ENCODE peak calls at places on chromosomes 16 and 17, in four cellular contexts. One of them, this sample, is unnamed.

GRCh38 chr17:51461578-51462004 is 201.2 kb downstream of the UTP18 start:
- DNase-seq in uterus: no peak
- DNase-seq in spleen: no peak
- DNase-seq in testis: peak; percentile 79
- DNase-seq in this sample: no peak

GRCh38 chr16:2242598-2242997 is 6.4 kb downstream of the DNASE1L2 start:
- DNase-seq in uterus: no peak
- DNase-seq in testis: no peak
- DNase-seq in spleen: no peak
- DNase-seq in this sample: no peak

GRCh38 chr17:39757931-39758873 is 20.5 kb downstream of the GRB7 start:
- DNase-seq in spleen: no peak
- DNase-seq in uterus: no peak
- DNase-seq in testis: no peak
- DNase-seq in this sample: peak; percentile 66

GRCh38 chr16:10957771-10958486 is 13.6 kb downstream of the CLEC16A start:
- DNase-seq in testis: no peak
- DNase-seq in spleen: no peak
- DNase-seq in uterus: no peak
- DNase-seq in this sample: no peak

GRCh38 chr17:1783834-1784611 is 22.2 kb downstream of the SERPINF1 start:
- DNase-seq in testis: peak; percentile 91
- DNase-seq in uterus: peak; percentile 97
- DNase-seq in spleen: peak; percentile 87
- DNase-seq in this sample: peak; percentile 95

GRCh38 chr17:61597606-61598005 is 6.6 kb upstream of the NACA2 start:
- DNase-seq in testis: no peak
- DNase-seq in spleen: no peak
- DNase-seq in uterus: no peak
- DNase-seq in this sample: no peak

GRCh38 chr16:27787661-27788060 is 237.7 kb downstream of the KATNIP start:
- DNase-seq in spleen: no peak
- DNase-seq in testis: no peak
- DNase-seq in uterus: no peak
- DNase-seq in this sample: no peak

GRCh38 chr17:57236686-57237299 is 19.5 kb upstream of the MSI2 start:
- DNase-seq in testis: no peak
- DNase-seq in spleen: no peak
- DNase-seq in uterus: no peak
- DNase-seq in this sample: no peak

GRCh38 chr16:1687427-1688316 is 9.6 kb downstream of the JPT2 start:
- DNase-seq in spleen: peak; percentile 16
- DNase-seq in uterus: no peak
- DNase-seq in testis: no peak
- DNase-seq in this sample: no peak

GRCh38 chr17:29238133-29238850 is 8.4 kb upstream of the CRYBA1 start:
- DNase-seq in spleen: no peak
- DNase-seq in testis: no peak
- DNase-seq in uterus: no peak
- DNase-seq in this sample: no peak

GRCh38 chr16:8859913-8860881 is 8.6 kb downstream of the CARHSP1 start:
- DNase-seq in spleen: peak; percentile 66
- DNase-seq in testis: peak; percentile 70
- DNase-seq in uterus: peak; percentile 82
- DNase-seq in this sample: peak; percentile 84

GRCh38 chr17:44997733-44998520 is 29.8 kb upstream of the C1QL1 start:
- DNase-seq in uterus: no peak
- DNase-seq in testis: no peak
- DNase-seq in spleen: no peak
- DNase-seq in this sample: no peak

GRCh38 chr17:17435323-17435722 is 41.5 kb upstream of the MED9 start:
- DNase-seq in uterus: no peak
- DNase-seq in testis: no peak
- DNase-seq in spleen: no peak
- DNase-seq in this sample: no peak

GRCh38 chr17:48618366-48618896 is 3.3 kb upstream of the HOXB8 start:
- DNase-seq in uterus: peak; percentile 82
- DNase-seq in spleen: peak; percentile 96
- DNase-seq in testis: peak; percentile 92
- DNase-seq in this sample: peak; percentile 87

GRCh38 chr16:48617711-48618148 is 7.8 kb upstream of the N4BP1 start:
- DNase-seq in uterus: peak; percentile 28
- DNase-seq in testis: peak; percentile 79
- DNase-seq in spleen: no peak
- DNase-seq in this sample: no peak

GRCh38 chr17:61175298-61176142 is 224.1 kb upstream of the TBX2 start:
- DNase-seq in spleen: no peak
- DNase-seq in testis: no peak
- DNase-seq in uterus: no peak
- DNase-seq in this sample: no peak

GRCh38 chr17:47801176-47801765 is 20.3 kb downstream of the OSBPL7 start:
- DNase-seq in spleen: no peak
- DNase-seq in testis: no peak
- DNase-seq in uterus: no peak
- DNase-seq in this sample: peak; percentile 56

GRCh38 chr16:86510465-86511261 is at the start of gene FOXF1:
- DNase-seq in testis: no peak
- DNase-seq in spleen: no peak
- DNase-seq in uterus: no peak
- DNase-seq in this sample: no peak

GRCh38 chr16:76946879-76947278 is 244.1 kb upstream of the MON1B start:
- DNase-seq in testis: peak; percentile 17
- DNase-seq in uterus: no peak
- DNase-seq in spleen: no peak
- DNase-seq in this sample: no peak

GRCh38 chr16:66660422-66661209 is 35.9 kb downstream of the CMTM4 start:
- DNase-seq in spleen: peak; percentile 76
- DNase-seq in uterus: peak; percentile 67
- DNase-seq in testis: peak; percentile 82
- DNase-seq in this sample: no peak

GRCh38 chr16:56332464-56333079 is 92.8 kb downstream of the AMFR start:
- DNase-seq in testis: peak; percentile 90
- DNase-seq in spleen: no peak
- DNase-seq in uterus: peak; percentile 49
- DNase-seq in this sample: no peak

GRCh38 chr17:59353106-59353854 is 21.8 kb downstream of the YPEL2 start:
- DNase-seq in testis: no peak
- DNase-seq in spleen: no peak
- DNase-seq in uterus: no peak
- DNase-seq in this sample: no peak

GRCh38 chr17:44781553-44782348 is 23.0 kb downstream of the ADAM11 start:
- DNase-seq in spleen: peak; percentile 59
- DNase-seq in testis: peak; percentile 46
- DNase-seq in uterus: peak; percentile 62
- DNase-seq in this sample: peak; percentile 75

GRCh38 chr17:52158450-52159042 is at the start of gene CA10:
- DNase-seq in uterus: no peak
- DNase-seq in testis: no peak
- DNase-seq in spleen: no peak
- DNase-seq in this sample: no peak

GRCh38 chr17:61538480-61538879 is 52.5 kb downstream of the NACA2 start:
- DNase-seq in uterus: no peak
- DNase-seq in spleen: no peak
- DNase-seq in testis: no peak
- DNase-seq in this sample: no peak

GRCh38 chr16:88533381-88533831 is 36.8 kb upstream of the ZC3H18 start:
- DNase-seq in uterus: no peak
- DNase-seq in testis: no peak
- DNase-seq in spleen: no peak
- DNase-seq in this sample: no peak

GRCh38 chr17:82548681-82549303 is 29.3 kb downstream of the FOXK2 start:
- DNase-seq in testis: peak; percentile 56
- DNase-seq in uterus: peak; percentile 69
- DNase-seq in spleen: no peak
- DNase-seq in this sample: no peak

GRCh38 chr16:57479043-57479421 is 7.3 kb downstream of the DOK4 start:
- DNase-seq in uterus: no peak
- DNase-seq in spleen: peak; percentile 78
- DNase-seq in testis: no peak
- DNase-seq in this sample: no peak

GRCh38 chr17:58666858-58667267 is 25.0 kb downstream of the TEX14 start:
- DNase-seq in testis: peak; percentile 84
- DNase-seq in uterus: peak; percentile 44
- DNase-seq in spleen: peak; percentile 80
- DNase-seq in this sample: peak; percentile 76

GRCh38 chr17:49260011-49260921 is 29.7 kb upstream of the PHOSPHO1 start:
- DNase-seq in spleen: peak; percentile 94
- DNase-seq in uterus: peak; percentile 45
- DNase-seq in testis: peak; percentile 70
- DNase-seq in this sample: peak; percentile 79

GRCh38 chr16:68250951-68251350 is 5.8 kb downstream of the PLA2G15 start:
- DNase-seq in spleen: no peak
- DNase-seq in testis: no peak
- DNase-seq in uterus: no peak
- DNase-seq in this sample: no peak

GRCh38 chr16:14284930-14285541 is 213.9 kb downstream of the MRTFB start:
- DNase-seq in testis: peak; percentile 74
- DNase-seq in uterus: no peak
- DNase-seq in spleen: no peak
- DNase-seq in this sample: no peak

GRCh38 chr17:27633312-27634025 is 2.5 kb downstream of the LGALS9 start:
- DNase-seq in spleen: peak; percentile 78
- DNase-seq in uterus: peak; percentile 62
- DNase-seq in testis: peak; percentile 63
- DNase-seq in this sample: no peak

GRCh38 chr16:2478273-2478672 is 3.3 kb downstream of the TBC1D24 start:
- DNase-seq in testis: no peak
- DNase-seq in spleen: no peak
- DNase-seq in uterus: no peak
- DNase-seq in this sample: no peak

DNA sequence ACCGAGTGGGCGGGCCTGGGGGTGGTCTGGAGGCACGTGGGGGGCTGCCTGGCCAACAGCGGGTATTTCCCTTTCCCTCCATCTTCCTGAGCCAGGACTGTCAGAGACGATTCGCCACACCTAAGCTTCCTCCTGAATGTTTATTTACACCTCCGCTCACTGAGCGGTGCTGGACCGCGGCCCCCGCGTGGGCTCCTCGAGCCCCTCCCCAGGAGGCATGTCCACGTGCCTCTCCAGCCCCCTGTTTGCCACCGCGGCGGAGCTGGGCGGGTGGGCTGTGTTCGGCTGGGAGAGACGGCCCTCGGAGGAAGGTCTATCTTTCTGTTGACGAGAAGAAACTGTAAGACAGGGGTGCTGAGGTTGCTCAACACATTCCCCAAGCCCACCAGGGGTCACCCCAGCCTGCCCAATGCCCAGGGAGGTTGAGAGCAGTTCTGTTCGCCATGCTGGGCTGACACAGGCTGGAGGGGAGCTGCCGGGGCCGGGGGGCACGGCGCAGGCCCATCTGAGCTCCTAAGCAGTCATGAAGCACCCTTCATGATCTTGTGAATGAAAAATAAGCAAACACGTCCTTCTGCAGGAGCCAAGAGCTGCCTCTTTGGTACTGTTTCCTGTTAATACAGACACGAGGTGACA is 8.9 kb downstream of the UBALD2 start:
- DNase-seq in spleen: peak; percentile 80
- DNase-seq in uterus: no peak
- DNase-seq in testis: no peak
- DNase-seq in this sample: no peak
- TF ChIP-seq CTCF in spleen: no peak
- TF ChIP-seq CTCF in uterus: no peak
- TF ChIP-seq CTCF in testis: no peak
- TF ChIP-seq CTCF in this sample: no peak

GRCh38 chr17:56142325-56142724 is 10.9 kb upstream of the ANKFN1 start:
- DNase-seq in spleen: no peak
- DNase-seq in uterus: no peak
- DNase-seq in testis: no peak
- DNase-seq in this sample: no peak

GRCh38 chr17:56142781-56143180 is 10.5 kb upstream of the ANKFN1 start:
- DNase-seq in testis: no peak
- DNase-seq in spleen: no peak
- DNase-seq in uterus: no peak
- DNase-seq in this sample: no peak

GRCh38 chr17:56146005-56146404 is 7.3 kb upstream of the ANKFN1 start:
- DNase-seq in spleen: no peak
- DNase-seq in testis: no peak
- DNase-seq in uterus: no peak
- DNase-seq in this sample: no peak

GRCh38 chr17:56141046-56141839 is 12.0 kb upstream of the ANKFN1 start:
- DNase-seq in spleen: no peak
- DNase-seq in uterus: no peak
- DNase-seq in testis: peak; percentile 60
- DNase-seq in this sample: no peak

DNA sequence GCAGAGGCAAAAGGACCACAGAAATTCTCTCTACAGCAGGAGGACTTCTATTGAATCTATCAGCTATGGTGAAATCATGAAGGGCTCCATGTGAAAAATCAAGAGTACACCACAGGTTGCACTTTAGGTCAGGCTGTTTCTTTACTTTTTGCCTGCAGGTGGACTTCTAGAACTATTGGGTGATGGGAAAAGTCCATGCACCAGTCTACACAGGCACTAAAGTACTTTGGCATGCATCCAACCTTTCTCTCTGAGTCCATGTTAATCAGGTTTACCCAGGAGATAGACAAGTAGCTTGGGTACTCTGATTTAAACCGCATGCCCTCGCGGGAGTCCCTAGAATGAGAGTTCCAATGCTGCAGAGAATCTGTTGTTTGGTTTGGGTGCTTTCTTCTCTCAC is 9.1 kb upstream of the ANKFN1 start:
- DNase-seq in spleen: no peak
- DNase-seq in uterus: no peak
- DNase-seq in testis: no peak
- DNase-seq in this sample: no peak
- H3K27ac ChIP-seq in spleen: no peak overlapping the region
- H3K27ac ChIP-seq in uterus: no peak overlapping the region
- H3K27ac ChIP-seq in testis: no peak overlapping the region
- H3K27ac ChIP-seq in this sample: no peak overlapping the region

DNA sequence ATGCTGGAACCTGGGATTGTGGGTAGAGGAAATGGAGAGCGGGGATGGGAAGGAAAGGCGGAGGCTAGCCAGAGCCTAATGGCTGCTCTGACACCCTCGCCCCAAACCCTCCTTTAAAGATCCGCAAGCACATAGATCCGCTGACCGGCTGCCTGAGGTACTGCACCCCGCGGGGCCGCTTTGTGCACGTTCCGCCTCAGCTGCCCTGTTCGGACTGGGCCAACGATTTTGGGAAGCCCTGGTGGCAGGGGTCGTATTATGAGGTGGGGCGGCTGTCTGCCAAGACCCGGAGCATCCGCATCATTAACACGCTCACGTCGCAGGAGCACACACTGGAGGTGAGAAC is 657 bp downstream of the CYB5D1 start:
- DNase-seq in uterus: peak; percentile 43
- DNase-seq in testis: peak; percentile 57
- DNase-seq in spleen: peak; percentile 88
- DNase-seq in this sample: peak; percentile 74
- TF ChIP-seq CTCF in uterus: peak; percentile 22
- TF ChIP-seq CTCF in testis: peak; percentile 59
- TF ChIP-seq CTCF in spleen: peak; percentile 16
- TF ChIP-seq CTCF in this sample: no peak

DNA sequence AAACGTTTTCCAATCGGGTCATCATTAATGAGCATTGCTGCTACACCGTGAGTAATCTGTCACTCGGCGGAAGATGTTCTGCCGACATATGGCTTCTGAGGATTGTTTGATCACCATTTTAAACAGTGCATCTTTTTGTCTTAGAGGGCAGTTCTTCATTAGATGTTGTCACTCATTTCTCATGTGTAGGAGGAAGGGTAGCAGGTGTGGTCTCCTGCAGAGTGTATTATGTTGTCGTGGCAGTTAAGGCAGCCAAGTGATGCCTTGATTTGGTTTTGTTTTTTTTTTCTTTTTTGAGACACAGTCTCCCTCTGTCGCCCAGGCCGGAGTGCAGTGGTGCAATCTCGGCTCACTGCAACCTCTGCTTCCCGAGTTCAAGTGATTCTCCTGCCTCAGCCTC is 50.5 kb downstream of the SEC14L1 start:
- DNase-seq in testis: no peak
- DNase-seq in uterus: no peak
- DNase-seq in spleen: no peak
- DNase-seq in this sample: no peak
- H3K27ac ChIP-seq in testis: no peak overlapping the region
- H3K27ac ChIP-seq in uterus: no peak overlapping the region
- H3K27ac ChIP-seq in spleen: no peak overlapping the region
- H3K27ac ChIP-seq in this sample: no peak overlapping the region

This sample was measured in coronary artery.